ENCODE peak calls at places on chromosomes 12 and 14, in five cellular contexts. One of them, this sample, is unnamed.

GRCh38 chr12:104668274-104668718 is 211.5 kb downstream of the CHST11 start:
- DNase-seq in SK-N-SH: peak; percentile 78
- DNase-seq in endothelial cell: no peak
- DNase-seq in EL: no peak
- DNase-seq in neuronal stem cell: no peak
- DNase-seq in this sample: no peak

GRCh38 chr14:73008501-73008900 is 18.4 kb downstream of the ZFYVE1 start:
- DNase-seq in SK-N-SH: no peak
- DNase-seq in endothelial cell: no peak
- DNase-seq in EL: peak; percentile 33
- DNase-seq in neuronal stem cell: no peak
- DNase-seq in this sample: no peak

GRCh38 chr12:99605-100004 is 33.0 kb downstream of the IQSEC3 start:
- DNase-seq in SK-N-SH: no peak
- DNase-seq in endothelial cell: peak; percentile 18
- DNase-seq in EL: peak; percentile 5
- DNase-seq in neuronal stem cell: peak; percentile 45
- DNase-seq in this sample: no peak

GRCh38 chr12:92899388-92900001 is 29.6 kb downstream of the EEA1 start:
- DNase-seq in SK-N-SH: peak; percentile 8
- DNase-seq in endothelial cell: no peak
- DNase-seq in EL: peak; percentile 99
- DNase-seq in neuronal stem cell: no peak
- DNase-seq in this sample: peak; percentile 11

GRCh38 chr14:58082491-58083098 is 69.4 kb downstream of the ARMH4 start:
- DNase-seq in SK-N-SH: no peak
- DNase-seq in endothelial cell: no peak
- DNase-seq in EL: peak; percentile 90
- DNase-seq in neuronal stem cell: no peak
- DNase-seq in this sample: no peak

GRCh38 chr12:57476162-57476992 is 3.3 kb downstream of the ARHGAP9 start:
- DNase-seq in SK-N-SH: no peak
- DNase-seq in endothelial cell: peak; percentile 63
- DNase-seq in EL: no peak
- DNase-seq in neuronal stem cell: no peak
- DNase-seq in this sample: no peak

GRCh38 chr12:65822732-65823480 is 1.4 kb upstream of the HMGA2 start:
- DNase-seq in SK-N-SH: peak; percentile 11
- DNase-seq in endothelial cell: peak; percentile 58
- DNase-seq in EL: peak; percentile 85
- DNase-seq in neuronal stem cell: peak; percentile 64
- DNase-seq in this sample: no peak

GRCh38 chr12:90262261-90262660 is 553.6 kb upstream of the ATP2B1 start:
- DNase-seq in SK-N-SH: no peak
- DNase-seq in endothelial cell: no peak
- DNase-seq in EL: peak; percentile 33
- DNase-seq in neuronal stem cell: no peak
- DNase-seq in this sample: no peak

GRCh38 chr14:74585406-74586335 is 26.4 kb downstream of the LTBP2 start:
- DNase-seq in SK-N-SH: no peak
- DNase-seq in endothelial cell: no peak
- DNase-seq in EL: no peak
- DNase-seq in neuronal stem cell: no peak
- DNase-seq in this sample: no peak

GRCh38 chr14:63922696-63923421 is 70.1 kb downstream of the SYNE2 start:
- DNase-seq in SK-N-SH: no peak
- DNase-seq in endothelial cell: no peak
- DNase-seq in EL: no peak
- DNase-seq in neuronal stem cell: no peak
- DNase-seq in this sample: no peak

GRCh38 chr14:68203871-68204270 is 384.3 kb downstream of the RAD51B start:
- DNase-seq in SK-N-SH: no peak
- DNase-seq in endothelial cell: no peak
- DNase-seq in EL: no peak
- DNase-seq in neuronal stem cell: no peak
- DNase-seq in this sample: no peak

GRCh38 chr12:52027085-52027843 is 20.5 kb downstream of the TAMALIN start:
- DNase-seq in SK-N-SH: no peak
- DNase-seq in endothelial cell: no peak
- DNase-seq in EL: no peak
- DNase-seq in neuronal stem cell: no peak
- DNase-seq in this sample: no peak

GRCh38 chr12:6939187-6939540 is 4.5 kb upstream of the RNU7-1 start:
- DNase-seq in SK-N-SH: no peak
- DNase-seq in endothelial cell: no peak
- DNase-seq in EL: no peak
- DNase-seq in neuronal stem cell: no peak
- DNase-seq in this sample: no peak

GRCh38 chr14:69948311-69948710 is 69.1 kb downstream of the SMOC1 start:
- DNase-seq in SK-N-SH: no peak
- DNase-seq in endothelial cell: no peak
- DNase-seq in EL: no peak
- DNase-seq in neuronal stem cell: no peak
- DNase-seq in this sample: no peak

GRCh38 chr12:90938451-90938850 is 16.5 kb downstream of the CCER1 start:
- DNase-seq in SK-N-SH: no peak
- DNase-seq in endothelial cell: no peak
- DNase-seq in EL: peak; percentile 77
- DNase-seq in neuronal stem cell: no peak
- DNase-seq in this sample: no peak

GRCh38 chr12:109888179-109889020 is 8.1 kb upstream of the GLTP start:
- DNase-seq in SK-N-SH: no peak
- DNase-seq in endothelial cell: no peak
- DNase-seq in EL: peak; percentile 97
- DNase-seq in neuronal stem cell: no peak
- DNase-seq in this sample: no peak

GRCh38 chr12:16389594-16389993 is 42.1 kb downstream of the MGST1 start:
- DNase-seq in SK-N-SH: no peak
- DNase-seq in endothelial cell: no peak
- DNase-seq in EL: peak; percentile 58
- DNase-seq in neuronal stem cell: no peak
- DNase-seq in this sample: no peak

GRCh38 chr12:45273717-45274271 is 57.9 kb downstream of the ANO6 start:
- DNase-seq in SK-N-SH: no peak
- DNase-seq in endothelial cell: no peak
- DNase-seq in EL: peak; percentile 97
- DNase-seq in neuronal stem cell: no peak
- DNase-seq in this sample: no peak

GRCh38 chr12:15632708-15633107 is 156.5 kb downstream of the EPS8 start:
- DNase-seq in SK-N-SH: no peak
- DNase-seq in endothelial cell: no peak
- DNase-seq in EL: no peak
- DNase-seq in neuronal stem cell: no peak
- DNase-seq in this sample: no peak

This sample was measured in iPS DF 6.9.